ENCODE peak calls at places on chromosome 2, in ten cellular contexts. W is IMR-90, R is tibial artery, Z is body of pancreas, D is breast epithelium, C is MM.1S, N is PC-9, J is psoas muscle, P is upper lobe of left lung, M is astrocyte. V is an unnamed sample. For H3K4me1, the result is how much of the 10 kb centered on the place peaks cover.

GRCh38 chr2:240502430-240503121 is 55.2 kb downstream of the ANKMY1 start:
- DNase-seq in N (no peak), J (no peak), P (peak), W (no peak), C (no peak), R (no peak), D (peak), Z (no peak), M (no peak), V (peak)

GRCh38 chr2:149703281-149703680 is 115.7 kb upstream of the MMADHC start:
- DNase-seq in W (peak), Z (no peak), D (no peak), C (no peak), N (no peak), R (no peak), M (peak), P (no peak), J (no peak), V (no peak)

GRCh38 chr2:226208726-226209125 is 590.9 kb downstream of the IRS1 start:
- DNase-seq in M (peak), W (peak), P (no peak), N (no peak), C (no peak), J (no peak), D (no peak), Z (no peak), R (no peak), V (no peak)

GRCh38 chr2:95057535-95058453 is 32.3 kb downstream of the MAL start:
- DNase-seq in M (no peak), N (no peak), D (no peak), W (no peak), P (peak), J (no peak), C (no peak), R (peak), Z (no peak), V (no peak)

GRCh38 chr2:207819839-207820784 is 50.4 kb upstream of the FZD5 start:
- DNase-seq in J (no peak), R (no peak), M (no peak), D (no peak), W (no peak), N (no peak), P (no peak), C (no peak), Z (peak), V (no peak)

GRCh38 chr2:96091711-96092579 is 24.4 kb downstream of the ADRA2B start:
- DNase-seq in R (no peak), Z (peak), N (no peak), M (no peak), J (no peak), P (peak), D (peak), C (no peak), W (no peak), V (peak)

GRCh38 chr2:27752551-27753237 is 18.8 kb upstream of the MRPL33 start:
- DNase-seq in C (no peak), R (no peak), J (no peak), W (no peak), D (no peak), M (no peak), P (peak), N (peak), Z (peak), V (no peak)

GRCh38 chr2:135030826-135031225 is 16.4 kb downstream of the MAP3K19 start:
- DNase-seq in Z (no peak), N (peak), W (peak), C (peak), J (no peak), D (no peak), P (no peak), R (no peak), M (peak), V (no peak)

GRCh38 chr2:182038579-182038978 is 52.9 kb downstream of the PPP1R1C start:
- DNase-seq in D (no peak), J (no peak), C (no peak), R (no peak), M (peak), P (no peak), N (peak), W (peak), Z (no peak), V (no peak)

GRCh38 chr2:10260130-10260529 is 42.6 kb upstream of the HPCAL1 start:
- DNase-seq in R (no peak), C (no peak), P (no peak), D (no peak), M (no peak), N (no peak), J (no peak), Z (no peak), W (no peak), V (no peak)

GRCh38 chr2:210586381-210586780 is 30.0 kb downstream of the CPS1 start:
- DNase-seq in P (no peak), J (no peak), W (peak), N (no peak), D (no peak), R (no peak), C (no peak), M (peak), Z (no peak), V (no peak)

GRCh38 chr2:225120175-225120574 is 77.9 kb upstream of the DOCK10 start:
- DNase-seq in Z (no peak), D (no peak), W (peak), J (no peak), N (no peak), C (no peak), M (peak), R (no peak), P (no peak), V (no peak)

GRCh38 chr2:228067309-228067708 is 114.2 kb downstream of the SPHKAP start:
- DNase-seq in W (no peak), Z (no peak), N (no peak), M (no peak), J (no peak), P (no peak), C (no peak), D (no peak), R (no peak), V (no peak)

GRCh38 chr2:38277245-38278119 is 99.6 kb downstream of the ATL2 start:
- DNase-seq in C (no peak), Z (no peak), P (peak), R (no peak), J (no peak), N (no peak), D (no peak), W (peak), M (peak), V (no peak)

GRCh38 chr2:172438741-172439508 is 11.5 kb downstream of the ITGA6 start:
- DNase-seq in C (no peak), R (no peak), D (no peak), Z (no peak), W (peak), M (peak), N (peak), P (no peak), J (no peak), V (no peak)

GRCh38 chr2:74333175-74333574 is 10.0 kb downstream of the SLC4A5 start:
- DNase-seq in R (no peak), N (no peak), C (peak), D (no peak), W (peak), M (no peak), Z (no peak), J (no peak), P (no peak), V (no peak)

GRCh38 chr2:33337385-33337784 is 139.1 kb upstream of the RASGRP3 start:
- DNase-seq in N (no peak), Z (no peak), J (no peak), D (no peak), C (no peak), M (no peak), P (no peak), R (no peak), W (no peak), V (no peak)

GRCh38 chr2:21372654-21373053 is 248.9 kb downstream of the TDRD15 start:
- DNase-seq in Z (no peak), M (no peak), N (no peak), D (no peak), W (peak), J (no peak), C (no peak), P (no peak), R (no peak), V (no peak)

DNA sequence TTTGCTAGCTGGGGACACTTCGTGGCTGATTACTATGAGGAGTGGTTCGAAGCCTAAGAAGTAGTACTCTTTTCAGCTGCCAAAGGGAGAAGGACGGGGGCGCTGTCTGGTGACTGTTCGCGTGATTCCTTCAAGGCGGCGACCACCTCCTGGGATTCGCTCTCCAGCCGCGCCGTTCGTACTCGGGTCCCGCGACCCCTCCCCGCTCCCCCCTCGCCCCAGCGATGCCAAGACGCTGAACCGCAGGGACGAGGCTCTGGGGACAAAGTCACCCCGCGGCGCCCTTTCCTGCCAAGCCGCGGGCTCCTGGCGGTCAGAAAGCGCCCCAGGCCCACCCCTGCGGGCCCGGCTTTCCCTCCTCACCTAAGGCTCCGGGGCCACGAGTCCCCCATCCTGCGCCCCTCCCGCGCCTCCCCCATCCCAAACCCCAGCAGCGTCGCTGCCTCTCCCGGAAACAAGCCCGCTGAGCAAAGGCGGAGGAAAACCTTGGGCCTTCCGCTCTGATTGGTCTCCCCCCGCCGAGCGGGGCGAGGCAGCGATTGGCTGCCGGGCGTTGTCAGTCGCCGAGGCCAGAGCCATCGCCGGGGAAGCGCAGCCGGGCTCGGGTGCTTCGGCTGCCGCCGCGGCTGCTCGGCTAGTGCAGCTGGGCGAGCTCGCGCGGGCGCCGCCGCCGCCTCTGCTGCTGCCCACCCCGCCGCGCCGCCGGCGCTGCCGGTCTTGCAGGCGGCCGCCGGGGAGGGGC is 404.3 kb downstream of the XIRP2 start:
- DNase-seq in D (peak), N (peak), W (peak), P (peak), R (peak), J (peak), M (peak), Z (peak), C (peak), V (no peak)
- TF ChIP-seq CTCF in D (no peak), N (no peak), W (peak), P (no peak), R (peak), J (no peak), M (no peak), Z (no peak), C (peak), V (no peak)

GRCh38 chr2:232525796-232526195 is at the start of gene CHRND:
- DNase-seq in P (no peak), M (no peak), R (no peak), J (peak), W (no peak), N (no peak), Z (peak), D (no peak), C (no peak), V (no peak)
- H3K4me1 ChIP-seq in P (under half), M (under half), R (under half), J (half or more), W (under half), N (under half), Z (under half), D (under half), C (under half), V (under half)

DNA sequence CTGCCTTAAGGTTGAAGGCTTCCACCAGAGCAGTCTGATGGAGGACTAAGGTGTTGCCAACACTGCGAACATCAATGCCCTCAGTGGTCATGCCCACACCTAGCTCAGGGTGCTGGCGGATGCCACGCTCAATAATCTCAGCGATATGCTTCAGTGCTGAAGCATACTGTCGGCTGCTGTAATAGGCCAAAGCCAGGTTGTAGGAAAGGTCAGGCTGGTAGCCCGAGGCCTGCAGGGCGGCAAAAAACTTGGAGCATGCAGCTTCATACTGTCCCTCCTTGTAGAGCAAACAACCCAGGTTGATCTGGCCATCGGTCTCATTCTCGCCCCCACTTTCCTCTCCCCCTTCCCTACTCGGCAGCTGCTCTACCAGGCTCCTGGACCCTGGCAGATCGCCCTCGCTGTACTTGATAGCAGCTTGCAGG is 159.4 kb downstream of the AGPS start:
- DNase-seq in D (peak), P (no peak), Z (peak), M (no peak), J (no peak), C (no peak), W (no peak), R (no peak), N (no peak), V (no peak)
- H3K27ac ChIP-seq in D (peak), P (peak), Z (peak), M (peak), J (no peak), C (peak), W (peak), R (peak), N (no peak), V (no peak)

GRCh38 chr2:155930312-155930711 is 402.2 kb downstream of the NR4A2 start:
- DNase-seq in R (no peak), J (no peak), M (no peak), P (no peak), C (no peak), N (no peak), W (no peak), D (no peak), Z (no peak), V (no peak)
- TF ChIP-seq CTCF in R (no peak), J (no peak), M (no peak), P (no peak), C (no peak), N (no peak), W (no peak), D (no peak), Z (no peak), V (no peak)

DNA sequence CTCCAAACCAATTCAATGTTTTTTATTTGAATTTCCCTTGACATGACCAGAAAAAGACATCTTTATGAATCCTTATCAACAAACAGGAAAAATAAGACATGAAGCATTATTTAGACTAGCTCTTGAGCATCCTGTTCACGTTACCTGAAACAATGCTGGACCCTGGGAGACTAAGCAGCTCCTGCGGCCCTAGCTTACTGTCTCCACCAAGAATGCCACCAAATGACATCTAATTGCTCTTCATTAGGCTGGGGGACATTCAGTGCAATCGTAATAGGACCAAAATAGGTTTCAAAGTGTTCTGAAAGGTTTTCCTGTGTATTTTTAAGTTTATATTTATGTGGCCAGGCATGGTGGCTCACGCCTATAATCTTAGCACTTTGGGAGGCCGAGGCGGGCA is 25.5 kb downstream of the NFE2L2 start:
- DNase-seq in M (no peak), N (no peak), P (no peak), W (no peak), D (no peak), J (no peak), C (no peak), Z (no peak), R (no peak), V (no peak)
- H3K4me1 ChIP-seq in M (under half), N (under half), P (half or more), W (under half), D (under half), J (half or more), C (under half), Z (half or more), R (half or more), V (half or more)

DNA sequence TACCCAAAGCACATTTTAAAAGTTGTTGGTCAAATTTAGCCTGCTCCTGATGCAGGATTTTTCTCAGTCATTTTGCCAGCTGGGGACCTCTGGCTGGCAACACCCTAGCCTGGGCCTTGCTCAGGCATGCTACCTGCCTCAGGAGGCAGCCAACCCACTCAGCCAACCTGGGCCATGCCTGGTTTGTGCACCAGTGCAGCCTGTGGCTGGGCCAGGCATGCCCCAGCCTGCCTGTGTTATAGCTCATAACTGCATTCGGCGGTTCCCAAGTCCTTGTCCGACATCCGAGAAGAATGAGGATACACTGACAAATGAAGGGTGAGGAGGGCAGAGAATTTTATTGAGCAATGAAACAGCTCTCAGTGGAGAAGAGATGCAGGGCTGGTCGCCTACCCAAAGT is 608.0 kb downstream of the SUCLG1 start:
- DNase-seq in M (no peak), R (no peak), C (no peak), Z (no peak), J (no peak), P (no peak), D (peak), N (no peak), W (no peak), V (no peak)
- H3K27ac ChIP-seq in M (no peak), R (no peak), C (no peak), Z (no peak), J (no peak), P (no peak), D (no peak), N (no peak), W (no peak), V (no peak)

DNA sequence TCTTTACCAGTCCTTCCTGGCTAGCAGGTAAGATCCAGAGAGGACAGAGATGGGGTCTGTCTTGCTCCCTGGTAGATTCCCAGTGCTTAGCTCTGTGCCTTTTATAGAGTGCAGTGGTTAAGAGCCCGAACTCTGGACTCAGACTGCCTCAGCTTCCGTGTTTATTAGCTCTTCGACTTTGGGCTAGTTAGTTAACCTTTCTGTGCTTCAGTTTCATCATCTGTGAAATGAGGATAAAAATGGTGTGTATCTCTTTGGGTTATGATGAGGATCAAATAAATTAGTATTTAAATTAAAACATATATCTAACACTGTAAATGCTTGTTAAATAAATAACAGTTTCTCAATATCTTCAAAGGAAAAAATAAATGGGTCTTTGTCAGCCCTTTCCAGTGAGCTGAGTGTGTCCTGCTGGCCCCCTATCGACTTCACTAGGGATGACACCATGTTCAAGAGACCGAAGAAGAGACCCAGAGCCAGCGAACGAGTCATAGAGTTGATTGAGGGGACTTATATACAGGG is 38.2 kb downstream of the CERS6 start:
- DNase-seq in Z (no peak), R (no peak), J (no peak), N (no peak), C (no peak), D (no peak), P (no peak), W (no peak), M (no peak), V (no peak)
- TF ChIP-seq CTCF in Z (no peak), R (no peak), J (no peak), N (no peak), C (peak), D (no peak), P (no peak), W (peak), M (peak), V (no peak)

DNA sequence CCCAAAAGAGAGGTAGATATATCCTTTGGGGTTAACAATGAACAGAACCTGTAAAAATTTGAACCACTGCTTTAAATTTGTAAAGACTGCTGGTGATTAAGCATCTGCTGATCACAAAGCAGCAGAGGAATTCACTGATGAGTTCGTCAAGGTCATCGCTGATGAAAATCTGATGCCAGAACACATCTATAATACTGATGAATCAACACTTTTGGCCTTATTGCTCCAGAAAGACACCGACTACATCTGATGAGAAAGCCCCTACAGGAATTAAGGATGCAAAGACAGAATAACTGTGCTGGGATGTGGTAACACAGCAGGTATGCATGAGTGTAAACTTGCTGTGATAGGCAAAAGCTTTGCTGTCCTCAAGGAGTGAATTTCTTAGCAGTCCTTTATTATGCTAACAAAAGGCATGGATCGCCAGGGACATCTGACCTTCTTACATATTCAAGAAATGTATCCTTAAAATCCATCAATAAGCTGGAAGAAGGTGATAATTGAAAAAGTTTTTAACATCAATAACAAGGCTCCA is 30.5 kb upstream of the SGPP2 start:
- DNase-seq in J (no peak), P (no peak), C (no peak), Z (no peak), N (no peak), D (no peak), R (no peak), M (no peak), W (no peak), V (no peak)
- H3K4me1 ChIP-seq in J (under half), P (under half), C (under half), Z (under half), N (under half), D (under half), R (under half), M (under half), W (under half), V (under half)

GRCh38 chr2:70385204-70385603 is 83.3 kb upstream of the FAM136A start:
- DNase-seq in J (no peak), D (no peak), Z (no peak), P (no peak), N (no peak), M (no peak), C (no peak), W (no peak), R (no peak), V (no peak)
- H3K27ac ChIP-seq in J (no peak), D (no peak), Z (no peak), P (no peak), N (no peak), M (no peak), C (no peak), W (no peak), R (no peak), V (no peak)

GRCh38 chr2:235551965-235552364 is 58.1 kb downstream of the AGAP1 start:
- DNase-seq in Z (peak), J (peak), W (peak), N (peak), P (peak), D (no peak), M (peak), R (peak), C (peak), V (no peak)
- TF ChIP-seq CTCF in Z (peak), J (peak), W (peak), N (peak), P (peak), D (no peak), M (peak), R (no peak), C (peak), V (no peak)